ENCODE peak calls at places on chromosomes 13 and 19, in ten cellular contexts. One of them, this sample, is unnamed.

GRCh38 chr13:51782026-51782710 is 21.8 kb downstream of the DHRS12 start:
- DNase-seq in SJCRH30: no peak
- DNase-seq in tibial nerve: no peak
- DNase-seq in cardiac muscle cell: no peak
- DNase-seq in aorta: no peak
- DNase-seq in naive thymus-derived CD4-positive, alpha-beta T cell: no peak
- DNase-seq in fibroblast of lung: no peak
- DNase-seq in gastrocnemius medialis: no peak
- DNase-seq in pancreas: peak; percentile 95
- DNase-seq in CD4-positive, alpha-beta memory T cell: no peak
- DNase-seq in this sample: no peak

GRCh38 chr13:106701810-106702341 is 133.9 kb upstream of the ARGLU1 start:
- DNase-seq in SJCRH30: no peak
- DNase-seq in tibial nerve: no peak
- DNase-seq in cardiac muscle cell: no peak
- DNase-seq in aorta: no peak
- DNase-seq in naive thymus-derived CD4-positive, alpha-beta T cell: no peak
- DNase-seq in fibroblast of lung: no peak
- DNase-seq in gastrocnemius medialis: no peak
- DNase-seq in pancreas: no peak
- DNase-seq in CD4-positive, alpha-beta memory T cell: no peak
- DNase-seq in this sample: peak; percentile 34

GRCh38 chr13:43444085-43444484 is 342.7 kb downstream of the ENOX1 start:
- DNase-seq in SJCRH30: no peak
- DNase-seq in tibial nerve: no peak
- DNase-seq in cardiac muscle cell: no peak
- DNase-seq in aorta: no peak
- DNase-seq in naive thymus-derived CD4-positive, alpha-beta T cell: no peak
- DNase-seq in fibroblast of lung: peak; percentile 16
- DNase-seq in gastrocnemius medialis: no peak
- DNase-seq in pancreas: no peak
- DNase-seq in CD4-positive, alpha-beta memory T cell: no peak
- DNase-seq in this sample: no peak

GRCh38 chr19:1247747-1248453 is 483 bp upstream of the MIDN start:
- DNase-seq in SJCRH30: peak; percentile 75
- DNase-seq in tibial nerve: no peak
- DNase-seq in cardiac muscle cell: no peak
- DNase-seq in aorta: peak; percentile 87
- DNase-seq in naive thymus-derived CD4-positive, alpha-beta T cell: peak; percentile 43
- DNase-seq in fibroblast of lung: peak; percentile 71
- DNase-seq in gastrocnemius medialis: peak; percentile 90
- DNase-seq in pancreas: peak; percentile 88
- DNase-seq in CD4-positive, alpha-beta memory T cell: peak; percentile 72
- DNase-seq in this sample: peak; percentile 92

GRCh38 chr19:21838646-21839045 is 2.7 kb upstream of the ZNF43 start:
- DNase-seq in SJCRH30: no peak
- DNase-seq in tibial nerve: no peak
- DNase-seq in cardiac muscle cell: no peak
- DNase-seq in aorta: no peak
- DNase-seq in naive thymus-derived CD4-positive, alpha-beta T cell: no peak
- DNase-seq in fibroblast of lung: peak; percentile 13
- DNase-seq in gastrocnemius medialis: no peak
- DNase-seq in pancreas: no peak
- DNase-seq in CD4-positive, alpha-beta memory T cell: no peak
- DNase-seq in this sample: no peak

GRCh38 chr13:79485014-79485441 is 4.1 kb downstream of the NDFIP2 start:
- DNase-seq in SJCRH30: no peak
- DNase-seq in tibial nerve: no peak
- DNase-seq in cardiac muscle cell: no peak
- DNase-seq in aorta: no peak
- DNase-seq in naive thymus-derived CD4-positive, alpha-beta T cell: no peak
- DNase-seq in fibroblast of lung: peak; percentile 95
- DNase-seq in gastrocnemius medialis: peak; percentile 5
- DNase-seq in pancreas: no peak
- DNase-seq in CD4-positive, alpha-beta memory T cell: no peak
- DNase-seq in this sample: no peak

GRCh38 chr19:9144920-9145319 is 4.7 kb downstream of the ZNF317 start:
- DNase-seq in SJCRH30: no peak
- DNase-seq in tibial nerve: no peak
- DNase-seq in cardiac muscle cell: no peak
- DNase-seq in aorta: no peak
- DNase-seq in naive thymus-derived CD4-positive, alpha-beta T cell: no peak
- DNase-seq in fibroblast of lung: no peak
- DNase-seq in gastrocnemius medialis: no peak
- DNase-seq in pancreas: no peak
- DNase-seq in CD4-positive, alpha-beta memory T cell: no peak
- DNase-seq in this sample: no peak

GRCh38 chr13:33677215-33677614 is 140.7 kb upstream of the RFC3 start:
- DNase-seq in SJCRH30: no peak
- DNase-seq in tibial nerve: no peak
- DNase-seq in cardiac muscle cell: no peak
- DNase-seq in aorta: no peak
- DNase-seq in naive thymus-derived CD4-positive, alpha-beta T cell: no peak
- DNase-seq in fibroblast of lung: no peak
- DNase-seq in gastrocnemius medialis: no peak
- DNase-seq in pancreas: no peak
- DNase-seq in CD4-positive, alpha-beta memory T cell: no peak
- DNase-seq in this sample: no peak

GRCh38 chr13:98293570-98294142 is 116.6 kb upstream of the RNF113B start:
- DNase-seq in SJCRH30: no peak
- DNase-seq in tibial nerve: no peak
- DNase-seq in cardiac muscle cell: no peak
- DNase-seq in aorta: no peak
- DNase-seq in naive thymus-derived CD4-positive, alpha-beta T cell: no peak
- DNase-seq in fibroblast of lung: peak; percentile 64
- DNase-seq in gastrocnemius medialis: no peak
- DNase-seq in pancreas: no peak
- DNase-seq in CD4-positive, alpha-beta memory T cell: no peak
- DNase-seq in this sample: no peak

GRCh38 chr13:98476106-98476505 is 100.8 kb downstream of the STK24 start:
- DNase-seq in SJCRH30: no peak
- DNase-seq in tibial nerve: no peak
- DNase-seq in cardiac muscle cell: no peak
- DNase-seq in aorta: no peak
- DNase-seq in naive thymus-derived CD4-positive, alpha-beta T cell: no peak
- DNase-seq in fibroblast of lung: no peak
- DNase-seq in gastrocnemius medialis: no peak
- DNase-seq in pancreas: no peak
- DNase-seq in CD4-positive, alpha-beta memory T cell: no peak
- DNase-seq in this sample: no peak

GRCh38 chr13:25171517-25172302 is at the start of gene AMER2:
- DNase-seq in SJCRH30: no peak
- DNase-seq in tibial nerve: no peak
- DNase-seq in cardiac muscle cell: peak; percentile 70
- DNase-seq in aorta: no peak
- DNase-seq in naive thymus-derived CD4-positive, alpha-beta T cell: no peak
- DNase-seq in fibroblast of lung: peak; percentile 11
- DNase-seq in gastrocnemius medialis: no peak
- DNase-seq in pancreas: peak; percentile 71
- DNase-seq in CD4-positive, alpha-beta memory T cell: no peak
- DNase-seq in this sample: peak; percentile 69

GRCh38 chr13:79440958-79441553 is 35.0 kb upstream of the RBM26 start:
- DNase-seq in SJCRH30: no peak
- DNase-seq in tibial nerve: no peak
- DNase-seq in cardiac muscle cell: no peak
- DNase-seq in aorta: no peak
- DNase-seq in naive thymus-derived CD4-positive, alpha-beta T cell: no peak
- DNase-seq in fibroblast of lung: no peak
- DNase-seq in gastrocnemius medialis: no peak
- DNase-seq in pancreas: no peak
- DNase-seq in CD4-positive, alpha-beta memory T cell: no peak
- DNase-seq in this sample: no peak

GRCh38 chr13:27905650-27906049 is 14.2 kb upstream of the PDX1 start:
- DNase-seq in SJCRH30: no peak
- DNase-seq in tibial nerve: no peak
- DNase-seq in cardiac muscle cell: no peak
- DNase-seq in aorta: no peak
- DNase-seq in naive thymus-derived CD4-positive, alpha-beta T cell: no peak
- DNase-seq in fibroblast of lung: no peak
- DNase-seq in gastrocnemius medialis: no peak
- DNase-seq in pancreas: no peak
- DNase-seq in CD4-positive, alpha-beta memory T cell: no peak
- DNase-seq in this sample: no peak

GRCh38 chr13:44759222-44759721 is 183.1 kb upstream of the TSC22D1 start:
- DNase-seq in SJCRH30: peak; percentile 61
- DNase-seq in tibial nerve: no peak
- DNase-seq in cardiac muscle cell: no peak
- DNase-seq in aorta: no peak
- DNase-seq in naive thymus-derived CD4-positive, alpha-beta T cell: no peak
- DNase-seq in fibroblast of lung: peak; percentile 52
- DNase-seq in gastrocnemius medialis: peak; percentile 23
- DNase-seq in pancreas: no peak
- DNase-seq in CD4-positive, alpha-beta memory T cell: no peak
- DNase-seq in this sample: no peak

GRCh38 chr13:30615851-30616311 is 1.8 kb upstream of the USPL1 start:
- DNase-seq in SJCRH30: no peak
- DNase-seq in tibial nerve: no peak
- DNase-seq in cardiac muscle cell: peak; percentile 4
- DNase-seq in aorta: no peak
- DNase-seq in naive thymus-derived CD4-positive, alpha-beta T cell: peak; percentile 26
- DNase-seq in fibroblast of lung: peak; percentile 40
- DNase-seq in gastrocnemius medialis: no peak
- DNase-seq in pancreas: no peak
- DNase-seq in CD4-positive, alpha-beta memory T cell: peak; percentile 32
- DNase-seq in this sample: no peak

GRCh38 chr19:52492201-52492960 is 35.1 kb upstream of the ZNF808 start:
- DNase-seq in SJCRH30: no peak
- DNase-seq in tibial nerve: no peak
- DNase-seq in cardiac muscle cell: peak; percentile 82
- DNase-seq in aorta: peak; percentile 55
- DNase-seq in naive thymus-derived CD4-positive, alpha-beta T cell: no peak
- DNase-seq in fibroblast of lung: no peak
- DNase-seq in gastrocnemius medialis: no peak
- DNase-seq in pancreas: peak; percentile 15
- DNase-seq in CD4-positive, alpha-beta memory T cell: no peak
- DNase-seq in this sample: peak; percentile 50

DNA sequence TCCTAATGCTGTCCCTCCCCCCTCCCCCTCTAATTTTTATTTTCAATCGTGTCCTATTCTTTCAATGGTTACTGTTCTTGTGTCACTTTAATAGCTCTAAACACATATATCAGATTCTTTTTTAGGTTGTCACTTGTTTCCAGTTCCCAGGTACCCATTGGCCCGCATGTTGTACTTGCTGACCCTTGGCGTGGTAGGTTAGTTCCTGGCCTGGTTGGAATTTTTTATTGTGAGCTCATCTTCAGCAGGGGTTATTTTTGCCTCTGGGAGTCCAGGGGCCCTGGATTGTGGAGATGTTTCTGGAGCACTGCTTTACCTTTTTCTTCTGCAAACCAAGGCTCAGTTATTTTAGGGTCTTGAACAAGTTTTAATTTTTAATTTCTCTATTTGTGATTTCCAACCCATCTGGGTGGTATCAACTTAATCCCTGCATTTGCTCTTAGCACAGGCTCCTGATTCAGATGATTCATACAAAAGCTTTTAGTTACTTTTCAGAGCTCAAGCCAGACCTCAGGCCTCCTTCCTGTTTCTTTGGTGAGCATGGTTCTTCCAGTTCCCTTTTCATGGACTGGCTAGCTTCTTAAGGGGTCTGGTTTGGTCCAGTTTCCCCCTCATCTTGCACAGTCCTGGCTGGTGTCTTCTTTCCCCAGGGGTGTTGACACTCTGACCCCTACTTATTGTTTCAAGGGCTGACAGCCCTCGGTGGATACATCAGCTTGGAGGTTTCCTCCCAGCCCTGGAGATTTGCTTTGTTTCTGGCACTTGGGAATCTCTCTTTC is 220.5 kb downstream of the TM9SF2 start:
- DNase-seq in SJCRH30: no peak
- DNase-seq in tibial nerve: no peak
- DNase-seq in cardiac muscle cell: no peak
- DNase-seq in aorta: no peak
- DNase-seq in naive thymus-derived CD4-positive, alpha-beta T cell: no peak
- DNase-seq in fibroblast of lung: peak; percentile 4
- DNase-seq in gastrocnemius medialis: no peak
- DNase-seq in pancreas: no peak
- DNase-seq in CD4-positive, alpha-beta memory T cell: no peak
- DNase-seq in this sample: no peak
- H3K4me1 ChIP-seq in SJCRH30: no peaks in the 10 kb centered on the region
- H3K4me1 ChIP-seq in tibial nerve: no peaks in the 10 kb centered on the region
- H3K4me1 ChIP-seq in cardiac muscle cell: peaks cover 7% of the 10 kb centered on the region
- H3K4me1 ChIP-seq in aorta: peaks cover 2% of the 10 kb centered on the region
- H3K4me1 ChIP-seq in naive thymus-derived CD4-positive, alpha-beta T cell: no peaks in the 10 kb centered on the region
- H3K4me1 ChIP-seq in fibroblast of lung: no peaks in the 10 kb centered on the region
- H3K4me1 ChIP-seq in gastrocnemius medialis: peaks cover 7% of the 10 kb centered on the region
- H3K4me1 ChIP-seq in pancreas: peaks cover 9% of the 10 kb centered on the region
- H3K4me1 ChIP-seq in CD4-positive, alpha-beta memory T cell: no peaks in the 10 kb centered on the region
- H3K4me1 ChIP-seq in this sample: no peaks in the 10 kb centered on the region

GRCh38 chr13:66266761-66267160 is 963.4 kb downstream of the PCDH9 start:
- DNase-seq in SJCRH30: no peak
- DNase-seq in tibial nerve: no peak
- DNase-seq in cardiac muscle cell: no peak
- DNase-seq in aorta: no peak
- DNase-seq in naive thymus-derived CD4-positive, alpha-beta T cell: no peak
- DNase-seq in fibroblast of lung: no peak
- DNase-seq in gastrocnemius medialis: no peak
- DNase-seq in pancreas: no peak
- DNase-seq in CD4-positive, alpha-beta memory T cell: no peak
- DNase-seq in this sample: no peak
- H3K9me3 ChIP-seq in SJCRH30: no peaks in the 10 kb centered on the region
- H3K9me3 ChIP-seq in tibial nerve: no peaks in the 10 kb centered on the region
- H3K9me3 ChIP-seq in cardiac muscle cell: no peaks in the 10 kb centered on the region
- H3K9me3 ChIP-seq in aorta: no peaks in the 10 kb centered on the region
- H3K9me3 ChIP-seq in naive thymus-derived CD4-positive, alpha-beta T cell: no peaks in the 10 kb centered on the region
- H3K9me3 ChIP-seq in fibroblast of lung: no peaks in the 10 kb centered on the region
- H3K9me3 ChIP-seq in gastrocnemius medialis: no peaks in the 10 kb centered on the region
- H3K9me3 ChIP-seq in pancreas: no peaks in the 10 kb centered on the region
- H3K9me3 ChIP-seq in CD4-positive, alpha-beta memory T cell: no peaks in the 10 kb centered on the region
- H3K9me3 ChIP-seq in this sample: no peaks in the 10 kb centered on the region

GRCh38 chr19:14516048-14516534 is 2.1 kb downstream of the DNAJB1 start:
- DNase-seq in SJCRH30: no peak
- DNase-seq in tibial nerve: no peak
- DNase-seq in cardiac muscle cell: no peak
- DNase-seq in aorta: no peak
- DNase-seq in naive thymus-derived CD4-positive, alpha-beta T cell: no peak
- DNase-seq in fibroblast of lung: no peak
- DNase-seq in gastrocnemius medialis: no peak
- DNase-seq in pancreas: no peak
- DNase-seq in CD4-positive, alpha-beta memory T cell: no peak
- DNase-seq in this sample: no peak
- H3K27ac ChIP-seq in SJCRH30: no peak overlapping the region
- H3K27ac ChIP-seq in tibial nerve: peak overlapping the region; percentile 100
- H3K27ac ChIP-seq in cardiac muscle cell: no peak overlapping the region
- H3K27ac ChIP-seq in aorta: no peak overlapping the region
- H3K27ac ChIP-seq in naive thymus-derived CD4-positive, alpha-beta T cell: peak overlapping the region; percentile 92
- H3K27ac ChIP-seq in fibroblast of lung: peak overlapping the region; percentile 99
- H3K27ac ChIP-seq in gastrocnemius medialis: peak overlapping the region; percentile 96
- H3K27ac ChIP-seq in pancreas: peak overlapping the region; percentile 98
- H3K27ac ChIP-seq in CD4-positive, alpha-beta memory T cell: peak overlapping the region; percentile 94
- H3K27ac ChIP-seq in this sample: no peak overlapping the region

DNA sequence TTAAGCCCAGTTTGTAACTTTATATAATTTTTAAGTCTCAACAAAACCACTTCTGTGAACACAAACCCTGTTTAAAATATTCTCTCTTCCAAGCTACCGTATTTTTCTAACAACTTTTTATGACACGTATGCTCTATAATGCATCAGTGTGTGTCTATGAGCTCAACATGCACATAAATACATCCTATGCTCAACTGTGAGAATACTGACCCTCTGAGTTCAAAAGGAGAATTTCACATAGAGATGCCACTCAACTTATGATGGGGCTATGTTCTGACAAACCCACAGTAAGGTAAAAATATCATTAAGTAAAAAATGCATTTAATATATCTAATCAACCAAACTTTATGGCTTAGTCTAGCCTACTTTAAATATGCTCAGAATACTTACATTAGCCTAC is 1139.7 kb upstream of the SPRY2 start:
- DNase-seq in SJCRH30: no peak
- DNase-seq in tibial nerve: no peak
- DNase-seq in cardiac muscle cell: peak; percentile 2
- DNase-seq in aorta: no peak
- DNase-seq in naive thymus-derived CD4-positive, alpha-beta T cell: no peak
- DNase-seq in fibroblast of lung: no peak
- DNase-seq in gastrocnemius medialis: no peak
- DNase-seq in pancreas: no peak
- DNase-seq in CD4-positive, alpha-beta memory T cell: no peak
- DNase-seq in this sample: no peak
- H3K4me1 ChIP-seq in SJCRH30: no peaks in the 10 kb centered on the region
- H3K4me1 ChIP-seq in tibial nerve: no peaks in the 10 kb centered on the region
- H3K4me1 ChIP-seq in cardiac muscle cell: no peaks in the 10 kb centered on the region
- H3K4me1 ChIP-seq in aorta: no peaks in the 10 kb centered on the region
- H3K4me1 ChIP-seq in naive thymus-derived CD4-positive, alpha-beta T cell: no peaks in the 10 kb centered on the region
- H3K4me1 ChIP-seq in fibroblast of lung: no peaks in the 10 kb centered on the region
- H3K4me1 ChIP-seq in gastrocnemius medialis: no peaks in the 10 kb centered on the region
- H3K4me1 ChIP-seq in pancreas: no peaks in the 10 kb centered on the region
- H3K4me1 ChIP-seq in CD4-positive, alpha-beta memory T cell: no peaks in the 10 kb centered on the region
- H3K4me1 ChIP-seq in this sample: no peaks in the 10 kb centered on the region